ENCODE peak calls at places on chromosomes 13 and 19, in seven cellular contexts. D is uterus, P is AG04450, S is neuronal stem cell, C is astrocyte, N is tibial artery, W is ovary. Y is an unnamed sample.

GRCh38 chr19:2477141-2477710 is 1.3 kb downstream of the GADD45B start:
- DNase-seq in S (no peak), W (no peak), N (peak; percentile 79), D (peak; percentile 45), P (no peak), C (no peak), Y (peak; percentile 90)

GRCh38 chr13:95714142-95714832 is 37.3 kb downstream of the DNAJC3 start:
- DNase-seq in D (no peak), S (no peak), C (peak; percentile 79), W (no peak), P (peak; percentile 38), N (no peak), Y (no peak)

GRCh38 chr13:50283017-50283416 is 267.8 kb downstream of the KCNRG start:
- DNase-seq in S (no peak), P (no peak), C (no peak), W (no peak), D (no peak), N (no peak), Y (no peak)

GRCh38 chr13:28423010-28423409 is 71.9 kb downstream of the FLT1 start:
- DNase-seq in W (no peak), P (no peak), S (no peak), D (no peak), N (peak; percentile 73), C (no peak), Y (no peak)

GRCh38 chr19:17436874-17437267 is 11.6 kb downstream of the TMEM221 start:
- DNase-seq in C (no peak), P (no peak), W (no peak), S (no peak), D (no peak), N (no peak), Y (no peak)

GRCh38 chr13:66225071-66225470 is 1005.1 kb downstream of the PCDH9 start:
- DNase-seq in S (no peak), D (no peak), N (no peak), W (no peak), P (no peak), C (no peak), Y (no peak)

GRCh38 chr19:48830088-48830487 is 6.2 kb downstream of the HSD17B14 start:
- DNase-seq in W (no peak), N (no peak), S (no peak), C (no peak), D (no peak), P (no peak), Y (no peak)

GRCh38 chr19:10339380-10339960 is at the start of gene ICAM3:
- DNase-seq in W (no peak), N (no peak), S (no peak), D (no peak), P (no peak), C (no peak), Y (no peak)

GRCh38 chr13:100273576-100273975 is 184.7 kb downstream of the PCCA start:
- DNase-seq in S (no peak), W (no peak), P (no peak), D (no peak), C (no peak), N (no peak), Y (no peak)

GRCh38 chr19:2578911-2579677 is 103.2 kb downstream of the GADD45B start:
- DNase-seq in D (peak; percentile 86), P (peak; percentile 61), S (peak; percentile 83), C (peak; percentile 86), W (peak; percentile 88), N (peak; percentile 97), Y (peak; percentile 96)

GRCh38 chr13:42176286-42176685 is 95.7 kb upstream of the AKAP11 start:
- DNase-seq in W (no peak), C (no peak), P (no peak), N (no peak), S (no peak), D (no peak), Y (no peak)

GRCh38 chr19:3575949-3576673 is 3.4 kb downstream of the HMG20B start:
- DNase-seq in N (no peak), W (no peak), P (no peak), S (no peak), D (no peak), C (no peak), Y (peak; percentile 82)

GRCh38 chr13:69458013-69458412 is 649.6 kb upstream of the ATXN8OS start:
- DNase-seq in C (no peak), W (no peak), S (no peak), D (no peak), P (no peak), N (no peak), Y (no peak)

GRCh38 chr19:7904074-7905020 is 670 bp downstream of the MAP2K7 start:
- DNase-seq in W (peak; percentile 81), P (no peak), N (peak; percentile 81), C (no peak), S (no peak), D (peak; percentile 72), Y (peak; percentile 93)

GRCh38 chr19:38939957-38940356 is 9.2 kb downstream of the MRPS12 start:
- DNase-seq in D (no peak), S (no peak), P (no peak), N (no peak), C (no peak), W (no peak), Y (no peak)

GRCh38 chr19:46451352-46451751 is 20.0 kb downstream of the PNMA8A start:
- DNase-seq in W (no peak), C (no peak), S (no peak), N (no peak), D (no peak), P (no peak), Y (no peak)

GRCh38 chr13:28347456-28348371 is 147.2 kb downstream of the FLT1 start:
- DNase-seq in D (no peak), N (no peak), W (no peak), S (no peak), C (peak; percentile 45), P (no peak), Y (no peak)

GRCh38 chr13:69948016-69948415 is 159.6 kb upstream of the ATXN8OS start:
- DNase-seq in S (no peak), P (no peak), W (no peak), D (no peak), N (no peak), C (no peak), Y (no peak)

GRCh38 chr19:48638831-48639381 is 1.7 kb upstream of the DBP start:
- DNase-seq in D (peak; percentile 60), P (no peak), N (peak; percentile 73), C (no peak), S (no peak), W (peak; percentile 69), Y (peak; percentile 86)

GRCh38 chr13:92842145-92842544 is 384.5 kb upstream of the GPC6 start:
- DNase-seq in W (no peak), C (peak; percentile 96), S (no peak), N (no peak), P (peak; percentile 67), D (no peak), Y (no peak)

GRCh38 chr13:100789481-100789880 is 114.9 kb upstream of the TMTC4 start:
- DNase-seq in N (no peak), D (no peak), P (no peak), W (no peak), S (no peak), C (peak; percentile 44), Y (no peak)

GRCh38 chr19:39038098-39038497 is 5.7 kb upstream of the FBXO27 start:
- DNase-seq in D (peak; percentile 18), S (peak; percentile 49), N (no peak), C (no peak), P (no peak), W (no peak), Y (no peak)

GRCh38 chr13:37656247-37656940 is 57.8 kb upstream of the POSTN start:
- DNase-seq in N (no peak), W (no peak), S (no peak), C (peak; percentile 99), D (no peak), P (peak; percentile 89), Y (no peak)

GRCh38 chr13:73591861-73592260 is 533.1 kb downstream of the KLF5 start:
- DNase-seq in P (no peak), C (no peak), W (no peak), N (no peak), D (no peak), S (no peak), Y (no peak)
- H3K27ac ChIP-seq in P (no peak overlapping the region), C (no peak overlapping the region), W (no peak overlapping the region), N (no peak overlapping the region), D (no peak overlapping the region), S (no peak overlapping the region), Y (no peak overlapping the region)

DNA sequence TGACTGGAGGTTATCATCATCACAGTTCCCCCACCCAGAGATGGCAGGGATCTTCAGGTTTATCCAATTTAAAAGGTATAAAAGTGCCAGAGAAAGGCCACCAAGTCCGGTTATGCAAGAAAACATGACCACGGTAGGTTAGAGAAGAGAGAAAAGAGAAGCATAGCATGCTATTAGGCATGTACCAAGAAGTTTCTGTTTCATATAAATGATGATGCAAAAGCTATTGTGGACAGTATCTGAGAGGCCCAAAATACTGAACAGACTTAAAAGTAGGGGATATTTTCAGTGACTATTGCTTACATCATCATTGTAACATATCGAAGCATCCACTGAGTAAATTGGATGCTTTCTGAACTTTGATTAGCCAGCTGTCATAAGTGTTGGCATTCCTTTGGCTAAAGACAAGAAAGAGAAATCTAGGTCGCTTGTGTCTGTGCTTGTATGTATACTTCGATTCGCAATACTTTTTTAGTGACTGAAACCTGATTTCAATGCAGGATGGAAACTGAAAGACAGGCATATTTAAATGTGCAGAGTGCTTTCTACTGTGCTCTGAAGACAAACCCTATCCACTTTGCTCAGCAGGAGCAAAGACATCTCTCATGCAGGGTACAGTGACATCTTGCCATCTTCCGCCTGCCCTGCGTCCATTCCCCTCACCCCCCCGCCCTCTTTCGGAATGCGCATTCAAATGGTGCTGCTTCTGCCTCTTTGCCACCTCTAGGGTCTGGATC is 180.3 kb downstream of the SHISA2 start:
- DNase-seq in C (no peak), D (no peak), S (no peak), P (no peak), W (no peak), N (no peak), Y (no peak)
- H3K4me3 ChIP-seq in C (no peak overlapping the region), D (no peak overlapping the region), S (no peak overlapping the region), P (no peak overlapping the region), W (no peak overlapping the region), N (no peak overlapping the region), Y (no peak overlapping the region)

GRCh38 chr19:36009633-36010379 is 1.2 kb upstream of the SYNE4 start:
- DNase-seq in P (no peak), C (no peak), S (no peak), D (no peak), W (no peak), N (no peak), Y (peak; percentile 76)
- H3K27ac ChIP-seq in P (peak overlapping the region; percentile 11), C (no peak overlapping the region), S (peak overlapping the region; percentile 28), D (peak overlapping the region; percentile 23), W (peak overlapping the region; percentile 27), N (peak overlapping the region; percentile 76), Y (no peak overlapping the region)

GRCh38 chr13:112732679-112733078 is 42.8 kb downstream of the ATP11A start:
- DNase-seq in W (no peak), D (no peak), N (no peak), P (no peak), S (no peak), C (no peak), Y (peak; percentile 47)

GRCh38 chr13:112734696-112735547 is 45.1 kb downstream of the ATP11A start:
- DNase-seq in W (no peak), P (no peak), D (no peak), C (no peak), N (no peak), S (no peak), Y (no peak)

GRCh38 chr13:112731667-112732616 is 42.1 kb downstream of the ATP11A start:
- DNase-seq in W (no peak), N (no peak), P (no peak), C (no peak), D (no peak), S (no peak), Y (peak; percentile 42)

GRCh38 chr13:112733112-112733511 is 43.3 kb downstream of the ATP11A start:
- DNase-seq in N (no peak), P (no peak), W (no peak), D (no peak), C (no peak), S (no peak), Y (peak; percentile 19)

GRCh38 chr13:112733661-112734379 is 44.0 kb downstream of the ATP11A start:
- DNase-seq in C (peak; percentile 25), N (no peak), S (peak; percentile 74), D (no peak), W (no peak), P (no peak), Y (no peak)
- H3K4me3 ChIP-seq in C (no peak overlapping the region), N (no peak overlapping the region), S (no peak overlapping the region), D (no peak overlapping the region), W (no peak overlapping the region), P (no peak overlapping the region), Y (no peak overlapping the region)

Y was measured in kidney.